ENCODE peak calls at places on chromosomes 13 and 19, in six cellular contexts. E, T, W, H, B and Q are unnamed samples. For H3K9me3, the result is how much of the 10 kb centered on the place peaks cover.

GRCh38 chr19:5790573-5791520 is at the start of gene DUS3L:
- DNase-seq in E (peak), H (peak), B (peak), W (peak), T (peak), Q (no peak)

GRCh38 chr19:56538761-56539263 is at the start of gene ZFP28:
- DNase-seq in H (peak), E (peak), W (peak), T (peak), B (no peak), Q (no peak)

GRCh38 chr19:43774103-43774939 is 6.5 kb downstream of the KCNN4 start:
- DNase-seq in B (no peak), H (peak), T (no peak), W (peak), E (no peak), Q (no peak)

GRCh38 chr13:111210082-111210481 is 95.0 kb downstream of the ARHGEF7 start:
- DNase-seq in E (no peak), B (no peak), H (no peak), W (no peak), T (no peak), Q (no peak)

GRCh38 chr13:69474286-69474685 is 633.3 kb upstream of the ATXN8OS start:
- DNase-seq in T (no peak), H (no peak), W (no peak), B (no peak), E (no peak), Q (no peak)

GRCh38 chr13:105196052-105196451 is 1339.4 kb downstream of the EFNB2 start:
- DNase-seq in B (no peak), T (peak), H (no peak), W (no peak), E (no peak), Q (no peak)

GRCh38 chr19:31875550-31875949 is 469.9 kb upstream of the ZNF507 start:
- DNase-seq in W (no peak), E (no peak), T (no peak), H (no peak), B (no peak), Q (no peak)

GRCh38 chr19:44722131-44723121 is 23.5 kb downstream of the CEACAM16 start:
- DNase-seq in W (no peak), T (no peak), B (no peak), E (no peak), H (no peak), Q (no peak)

GRCh38 chr19:58406818-58407657 is 1.4 kb upstream of the ZNF584 start:
- DNase-seq in E (no peak), T (no peak), W (no peak), B (no peak), H (no peak), Q (no peak)

GRCh38 chr13:66553391-66553790 is 676.7 kb downstream of the PCDH9 start:
- DNase-seq in B (no peak), E (no peak), T (no peak), H (no peak), W (no peak), Q (no peak)

GRCh38 chr19:16897572-16898056 is 8.8 kb downstream of the F2RL3 start:
- DNase-seq in W (peak), T (no peak), E (peak), H (no peak), B (no peak), Q (no peak)
- H3K27ac ChIP-seq in W (peak), T (no peak), E (peak), H (peak), B (no peak), Q (no peak)

GRCh38 chr13:106565127-106565775 is 2.7 kb downstream of the ARGLU1 start:
- DNase-seq in T (no peak), B (no peak), H (no peak), E (no peak), W (no peak), Q (no peak)

GRCh38 chr13:106560791-106561190 is 7.1 kb downstream of the ARGLU1 start:
- DNase-seq in H (no peak), W (no peak), B (no peak), E (no peak), T (no peak), Q (no peak)

GRCh38 chr13:106562301-106562700 is 5.6 kb downstream of the ARGLU1 start:
- DNase-seq in H (no peak), E (no peak), T (no peak), W (no peak), B (no peak), Q (no peak)

GRCh38 chr13:106558527-106558926 is 9.4 kb downstream of the ARGLU1 start:
- DNase-seq in W (no peak), E (no peak), B (no peak), H (no peak), T (no peak), Q (no peak)

GRCh38 chr13:106561551-106562170 is 6.3 kb downstream of the ARGLU1 start:
- DNase-seq in E (no peak), T (no peak), W (no peak), H (no peak), B (no peak), Q (no peak)
- H3K4me3 ChIP-seq in E (no peak), T (no peak), W (no peak), H (peak), B (peak), Q (no peak)

GRCh38 chr13:58935689-58936088 is 1228.0 kb downstream of the DIAPH3 start:
- DNase-seq in T (no peak), E (no peak), H (no peak), B (no peak), W (no peak), Q (no peak)
- H3K9me3 ChIP-seq in T (under half), E (under half), H (under half), B (under half), W (under half), Q (under half)

GRCh38 chr19:17754634-17755532 is 3.6 kb downstream of the FCHO1 start:
- DNase-seq in B (no peak), H (no peak), E (peak), W (no peak), T (no peak), Q (no peak)
- H3K27ac ChIP-seq in B (peak), H (no peak), E (no peak), W (no peak), T (no peak), Q (no peak)

DNA sequence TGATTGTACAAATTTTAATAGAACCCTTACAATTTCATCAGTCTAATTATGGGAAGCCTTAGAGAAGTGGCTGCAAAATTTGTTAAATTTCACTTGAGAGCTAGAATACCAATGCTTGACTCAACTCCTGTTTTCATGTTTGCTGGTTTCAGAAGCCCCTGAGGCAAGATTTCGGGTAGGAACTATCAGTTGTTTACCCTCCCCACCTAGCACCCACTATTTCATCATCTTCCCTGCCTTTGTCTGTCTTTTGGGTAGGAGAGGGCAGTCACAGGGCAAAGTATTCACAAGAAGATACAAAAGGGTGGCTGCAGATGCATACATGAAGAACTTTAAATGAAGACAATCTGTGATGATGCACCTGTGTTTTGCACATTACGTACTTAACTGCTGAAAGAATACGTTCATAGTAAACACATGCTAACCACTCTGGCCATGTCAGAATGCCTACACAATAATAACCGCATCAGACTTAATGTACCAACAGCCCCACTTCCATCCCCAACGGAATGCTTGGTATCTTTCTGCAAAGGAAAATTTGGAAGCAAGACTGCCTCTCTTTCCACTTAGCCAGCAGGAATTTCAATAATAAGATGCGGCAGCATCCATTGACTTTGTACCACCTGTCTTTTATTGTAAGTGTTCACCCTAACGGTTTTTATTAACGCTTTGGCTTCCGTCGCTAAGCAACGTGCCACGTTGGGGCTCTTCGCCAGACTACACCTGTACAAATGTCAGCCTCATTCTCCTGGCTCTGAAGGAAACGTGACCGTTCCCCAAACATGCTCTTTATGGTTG is 30.4 kb downstream of the TPT1 start:
- DNase-seq in E (no peak), B (no peak), H (no peak), T (no peak), W (no peak), Q (no peak)
- H3K4me3 ChIP-seq in E (peak), B (peak), H (peak), T (peak), W (peak), Q (no peak)

GRCh38 chr19:21907516-21907915 is 71.5 kb upstream of the ZNF43 start:
- DNase-seq in W (no peak), E (no peak), T (no peak), B (no peak), H (no peak), Q (no peak)
- H3K9me3 ChIP-seq in W (under half), E (under half), T (under half), B (under half), H (under half), Q (under half)